ENCODE peak calls at places on chromosome 11, in six cellular contexts. K is A549, S is endothelial cell of umbilical vein, X is H1, Y is HepG2, J is K562. R is an unnamed sample.

GRCh38 chr11:122711831-122712378 is 56.4 kb downstream of the UBASH3B start:
- DNase-seq in K (no peak), S (peak; percentile 98), X (no peak), Y (no peak), J (no peak), R (no peak)

GRCh38 chr11:94519478-94520084 is 7.3 kb downstream of the C11orf97 start:
- DNase-seq in K (no peak), S (peak; percentile 38), X (no peak), Y (no peak), J (peak; percentile 13), R (no peak)

GRCh38 chr11:83662494-83662893 is 376.3 kb upstream of the CCDC90B start:
- DNase-seq in K (no peak), S (no peak), X (no peak), Y (no peak), J (no peak), R (no peak)

GRCh38 chr11:2347449-2347848 is 29.7 kb upstream of the CD81 start:
- DNase-seq in K (no peak), S (no peak), X (no peak), Y (peak; percentile 6), J (no peak), R (no peak)

GRCh38 chr11:46277623-46278386 is at the start of gene CREB3L1:
- DNase-seq in K (no peak), S (no peak), X (peak; percentile 80), Y (no peak), J (peak; percentile 82), R (peak; percentile 65)

GRCh38 chr11:122897606-122898210 is 15.1 kb downstream of the JHY start:
- DNase-seq in K (no peak), S (peak; percentile 55), X (no peak), Y (no peak), J (no peak), R (no peak)

GRCh38 chr11:17328856-17329490 is 22.6 kb upstream of the NCR3LG1 start:
- DNase-seq in K (no peak), S (no peak), X (peak; percentile 49), Y (no peak), J (no peak), R (no peak)

GRCh38 chr11:47506363-47506762 is 46.6 kb downstream of the CELF1 start:
- DNase-seq in K (no peak), S (no peak), X (no peak), Y (no peak), J (no peak), R (no peak)

GRCh38 chr11:60363542-60364525 is 14.5 kb upstream of the MS4A7 start:
- DNase-seq in K (peak; percentile 53), S (peak; percentile 67), X (peak; percentile 77), Y (peak; percentile 58), J (peak; percentile 48), R (peak; percentile 65)

GRCh38 chr11:69027704-69028372 is 14.8 kb upstream of the MRGPRF start:
- DNase-seq in K (peak; percentile 41), S (no peak), X (no peak), Y (peak; percentile 56), J (no peak), R (no peak)

GRCh38 chr11:63602296-63602695 is 11.9 kb downstream of the PLAAT3 start:
- DNase-seq in K (no peak), S (no peak), X (no peak), Y (no peak), J (no peak), R (no peak)

GRCh38 chr11:17924713-17925112 is 88.1 kb downstream of the SERGEF start:
- DNase-seq in K (no peak), S (no peak), X (no peak), Y (no peak), J (no peak), R (no peak)

GRCh38 chr11:86196924-86197323 is 47.6 kb upstream of the EED start:
- DNase-seq in K (no peak), S (no peak), X (no peak), Y (no peak), J (no peak), R (no peak)

GRCh38 chr11:3950996-3951662 is 95.7 kb downstream of the STIM1 start:
- DNase-seq in K (peak; percentile 19), S (no peak), X (no peak), Y (peak; percentile 50), J (no peak), R (no peak)

GRCh38 chr11:102955624-102956023 is at the start of gene MMP13:
- DNase-seq in K (no peak), S (no peak), X (no peak), Y (no peak), J (no peak), R (no peak)

GRCh38 chr11:69437876-69438205 is 43.6 kb upstream of the LINC01488 start:
- DNase-seq in K (no peak), S (no peak), X (no peak), Y (no peak), J (no peak), R (no peak)

GRCh38 chr11:57276857-57277505 is 39.9 kb upstream of the APLNR start:
- DNase-seq in K (no peak), S (peak; percentile 81), X (no peak), Y (no peak), J (no peak), R (no peak)

GRCh38 chr11:553949-554398 is 6.6 kb downstream of the LMNTD2 start:
- DNase-seq in K (no peak), S (no peak), X (no peak), Y (no peak), J (no peak), R (no peak)

GRCh38 chr11:2266586-2267305 is 3.6 kb downstream of the ASCL2 start:
- DNase-seq in K (no peak), S (no peak), X (no peak), Y (no peak), J (no peak), R (no peak)

GRCh38 chr11:62705401-62705800 is 1.8 kb downstream of the BSCL2 start:
- DNase-seq in K (no peak), S (no peak), X (no peak), Y (no peak), J (peak; percentile 55), R (no peak)

GRCh38 chr11:48013269-48013901 is 33.0 kb downstream of the PTPRJ start:
- DNase-seq in K (peak; percentile 74), S (peak; percentile 43), X (no peak), Y (peak; percentile 71), J (no peak), R (no peak)

GRCh38 chr11:454043-454442 is 4.0 kb downstream of the PTDSS2 start:
- DNase-seq in K (no peak), S (no peak), X (no peak), Y (no peak), J (no peak), R (no peak)

GRCh38 chr11:8101421-8101820 is 20.4 kb downstream of the TUB start:
- DNase-seq in K (no peak), S (no peak), X (peak; percentile 29), Y (no peak), J (no peak), R (no peak)

GRCh38 chr11:8098879-8099278 is 17.9 kb downstream of the TUB start:
- DNase-seq in K (no peak), S (no peak), X (peak; percentile 34), Y (no peak), J (no peak), R (no peak)

GRCh38 chr11:8099291-8099899 is 18.4 kb downstream of the TUB start:
- DNase-seq in K (peak; percentile 80), S (peak; percentile 87), X (peak; percentile 87), Y (peak; percentile 48), J (peak; percentile 56), R (peak; percentile 84)

GRCh38 chr11:8100151-8100550 is 19.1 kb downstream of the TUB start:
- DNase-seq in K (no peak), S (no peak), X (no peak), Y (no peak), J (no peak), R (no peak)

GRCh38 chr11:8100605-8101004 is 19.6 kb downstream of the TUB start:
- DNase-seq in K (no peak), S (no peak), X (no peak), Y (no peak), J (no peak), R (no peak)
- TF ChIP-seq JUN in K (no peak), S (no peak), X (no peak), Y (no peak), J (no peak), R (no peak)

DNA sequence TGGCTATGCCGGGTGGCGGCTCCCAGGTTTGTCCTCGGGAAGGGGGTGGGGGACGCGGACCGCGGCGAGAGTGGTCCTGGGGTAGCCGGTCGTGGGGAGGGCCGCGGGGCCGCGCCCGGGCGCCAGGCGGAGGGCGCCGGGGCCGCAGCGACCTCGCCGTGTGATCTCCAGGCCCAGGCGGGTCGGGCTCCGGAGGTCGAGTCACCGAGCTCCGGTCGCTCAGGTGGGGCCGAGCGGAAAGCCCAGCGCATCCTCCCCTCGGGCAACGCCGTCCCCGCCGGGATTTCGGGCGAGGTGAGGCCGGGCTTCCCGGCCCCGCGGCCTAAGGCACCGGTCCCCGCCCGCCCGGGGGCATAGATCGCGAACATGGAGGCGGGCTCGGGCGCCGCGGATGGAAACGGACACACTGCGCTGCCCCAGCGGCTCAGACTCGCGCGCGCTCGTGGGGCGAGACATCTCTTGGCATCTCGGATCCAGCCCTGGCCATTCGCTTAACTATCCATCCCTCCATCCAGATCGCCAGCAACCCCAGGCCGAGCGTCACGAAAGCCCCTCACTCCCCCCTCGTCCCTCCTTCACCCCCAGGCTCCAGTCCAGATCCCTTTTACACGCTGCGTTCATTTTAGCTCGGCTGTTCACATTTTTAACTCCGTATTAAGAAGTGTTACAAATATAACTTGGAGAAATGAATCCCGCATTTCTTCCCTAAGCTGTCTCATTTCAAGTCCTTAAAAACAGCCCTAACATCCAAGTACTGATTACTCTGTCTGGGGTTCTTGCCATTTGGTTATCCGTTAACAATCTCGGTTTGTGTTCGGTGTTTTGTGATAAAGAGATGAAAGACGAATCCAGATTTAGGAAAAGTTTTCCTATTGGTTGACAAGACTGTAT is 460 bp downstream of the ZC3H12C start:
- DNase-seq in K (peak; percentile 59), S (peak; percentile 67), X (peak; percentile 74), Y (peak; percentile 11), J (peak; percentile 34), R (peak; percentile 54)
- TF ChIP-seq JUN in K (no peak), S (no peak), X (no peak), Y (no peak), J (no peak), R (no peak)

GRCh38 chr11:73121692-73122091 is 20.4 kb downstream of the FCHSD2 start:
- DNase-seq in K (no peak), S (no peak), X (no peak), Y (no peak), J (no peak), R (no peak)
- TF ChIP-seq JUN in K (no peak), S (no peak), X (no peak), Y (no peak), J (no peak), R (no peak)

GRCh38 chr11:113014731-113015455 is 53.7 kb downstream of the NCAM1 start:
- DNase-seq in K (no peak), S (no peak), X (no peak), Y (no peak), J (no peak), R (no peak)
- TF ChIP-seq JUN in K (no peak), S (no peak), X (no peak), Y (no peak), J (no peak), R (no peak)

R was measured in WTC11.